ENCODE peak calls at places on chromosome 6, in seven cellular contexts. C is HepG2, Q is endodermal cell, A is GM23248, Y is H1, J is neural progenitor cell, G is PC-3. L is an unnamed sample.

GRCh38 chr6:48889429-48889828 is 573.6 kb downstream of the MMUT start:
- DNase-seq in C (no peak), Q (no peak), A (no peak), Y (no peak), J (no peak), G (no peak), L (no peak)

GRCh38 chr6:167092672-167093339 is 30.1 kb upstream of the CCR6 start:
- DNase-seq in C (no peak), Q (no peak), A (no peak), Y (no peak), J (no peak), G (no peak), L (no peak)

GRCh38 chr6:11586574-11586973 is 49.0 kb downstream of the TMEM170B start:
- DNase-seq in C (no peak), Q (peak; percentile 46), A (peak; percentile 93), Y (no peak), J (peak; percentile 21), G (peak; percentile 53), L (no peak)

GRCh38 chr6:109454483-109455160 is 950 bp downstream of the MICAL1 start:
- DNase-seq in C (no peak), Q (no peak), A (peak; percentile 69), Y (no peak), J (no peak), G (no peak), L (peak; percentile 85)

GRCh38 chr6:11271637-11272036 is 39.2 kb upstream of the NEDD9 start:
- DNase-seq in C (no peak), Q (no peak), A (peak; percentile 31), Y (no peak), J (no peak), G (no peak), L (no peak)

GRCh38 chr6:44478158-44478557 is 90.7 kb downstream of the CDC5L start:
- DNase-seq in C (no peak), Q (no peak), A (no peak), Y (no peak), J (no peak), G (no peak), L (no peak)

GRCh38 chr6:166375013-166375412 is 7.7 kb downstream of the MPC1 start:
- DNase-seq in C (no peak), Q (no peak), A (no peak), Y (no peak), J (no peak), G (no peak), L (no peak)

GRCh38 chr6:8749449-8749848 is 314.1 kb upstream of the SLC35B3 start:
- DNase-seq in C (no peak), Q (no peak), A (no peak), Y (no peak), J (no peak), G (no peak), L (no peak)

GRCh38 chr6:115091461-115091860 is 748.6 kb upstream of the HS3ST5 start:
- DNase-seq in C (no peak), Q (no peak), A (no peak), Y (no peak), J (no peak), G (no peak), L (no peak)

GRCh38 chr6:44258921-44259320 is 1.6 kb upstream of the SLC35B2 start:
- DNase-seq in C (no peak), Q (no peak), A (no peak), Y (no peak), J (no peak), G (no peak), L (no peak)

GRCh38 chr6:126618639-126619331 is 278.9 kb downstream of the CENPW start:
- DNase-seq in C (no peak), Q (no peak), A (no peak), Y (no peak), J (no peak), G (no peak), L (no peak)

GRCh38 chr6:117483004-117483644 is 650 bp downstream of the DCBLD1 start:
- DNase-seq in C (peak; percentile 74), Q (peak; percentile 85), A (peak; percentile 87), Y (peak; percentile 74), J (peak; percentile 86), G (peak; percentile 43), L (no peak)

GRCh38 chr6:14841901-14842421 is 403.9 kb upstream of the JARID2 start:
- DNase-seq in C (no peak), Q (no peak), A (peak; percentile 96), Y (no peak), J (no peak), G (peak; percentile 32), L (no peak)

GRCh38 chr6:139967497-139967896 is 593.0 kb upstream of the CITED2 start:
- DNase-seq in C (no peak), Q (no peak), A (peak; percentile 57), Y (no peak), J (no peak), G (no peak), L (no peak)

GRCh38 chr6:43159599-43159998 is 11.5 kb upstream of the SRF start:
- DNase-seq in C (no peak), Q (no peak), A (no peak), Y (no peak), J (no peak), G (no peak), L (no peak)

GRCh38 chr6:91436448-91436847 is 849.6 kb upstream of the MAP3K7 start:
- DNase-seq in C (no peak), Q (no peak), A (no peak), Y (no peak), J (no peak), G (no peak), L (no peak)
- H3K9ac ChIP-seq in C (no peak overlapping the region), Q (no peak overlapping the region), A (no peak overlapping the region), Y (no peak overlapping the region), J (no peak overlapping the region), G (no peak overlapping the region), L (no peak overlapping the region)

DNA sequence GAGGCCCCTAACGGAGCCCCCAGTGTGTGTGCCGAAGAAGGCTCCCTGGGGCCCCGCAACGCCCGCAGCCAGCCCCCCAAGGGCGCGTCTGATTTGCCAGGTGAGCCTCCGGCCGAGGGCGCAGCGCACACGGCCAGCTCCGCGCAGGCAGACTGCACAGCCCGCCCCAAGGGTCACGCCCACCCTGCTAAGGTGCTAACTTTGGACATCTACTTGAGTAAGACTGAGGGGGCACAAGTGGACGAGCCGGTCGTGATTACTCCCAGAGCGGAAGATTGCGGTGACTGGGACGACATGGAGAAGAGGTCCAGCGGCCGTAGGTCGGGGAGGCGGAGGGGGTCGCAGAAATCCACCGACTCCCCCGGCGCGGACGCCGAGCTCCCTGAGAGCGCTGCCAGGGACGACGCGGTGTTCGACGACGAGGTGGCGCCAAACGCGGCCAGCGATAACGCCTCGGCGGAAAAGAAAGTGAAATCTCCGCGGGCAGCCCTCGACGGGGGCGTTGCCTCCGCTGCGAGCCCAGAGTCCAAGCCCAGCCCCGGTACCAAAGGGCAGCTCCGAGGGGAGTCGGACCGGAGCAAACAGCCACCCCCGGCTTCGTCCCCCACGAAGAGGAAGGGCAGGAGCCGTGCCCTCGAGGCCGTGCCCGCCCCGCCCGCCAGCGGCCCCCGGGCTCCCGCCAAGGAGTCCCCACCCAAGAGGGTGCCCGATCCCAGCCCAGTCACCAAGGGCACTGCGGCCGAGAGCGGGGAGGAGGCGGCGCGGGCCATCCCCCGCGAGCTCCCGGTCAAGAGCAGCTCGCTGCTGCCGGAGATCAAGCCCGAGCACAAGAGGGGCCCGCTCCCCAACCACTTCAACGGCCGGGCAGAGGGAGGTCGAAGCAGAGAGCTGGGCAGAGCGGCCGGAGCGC is 117.0 kb downstream of the RTN4IP1 start:
- DNase-seq in C (peak; percentile 68), Q (peak; percentile 84), A (peak; percentile 82), Y (peak; percentile 79), J (peak; percentile 73), G (peak; percentile 58), L (peak; percentile 88)
- H3K9ac ChIP-seq in C (peak overlapping the region; percentile 83), Q (no peak overlapping the region), A (peak overlapping the region; percentile 76), Y (no peak overlapping the region), J (no peak overlapping the region), G (peak overlapping the region; percentile 91), L (peak overlapping the region; percentile 87)

GRCh38 chr6:74966712-74967111 is 239.1 kb downstream of the COL12A1 start:
- DNase-seq in C (no peak), Q (no peak), A (no peak), Y (no peak), J (no peak), G (no peak), L (no peak)
- H3K9ac ChIP-seq in C (no peak overlapping the region), Q (no peak overlapping the region), A (no peak overlapping the region), Y (no peak overlapping the region), J (no peak overlapping the region), G (no peak overlapping the region), L (no peak overlapping the region)

GRCh38 chr6:33198159-33198852 is 2.2 kb downstream of the RXRB start:
- DNase-seq in C (peak; percentile 94), Q (no peak), A (no peak), Y (no peak), J (no peak), G (no peak), L (no peak)
- H3K9ac ChIP-seq in C (peak overlapping the region; percentile 45), Q (no peak overlapping the region), A (peak overlapping the region; percentile 8), Y (no peak overlapping the region), J (no peak overlapping the region), G (no peak overlapping the region), L (peak overlapping the region; percentile 100)

GRCh38 chr6:53309059-53309896 is 39.5 kb downstream of the ELOVL5 start:
- DNase-seq in C (peak; percentile 56), Q (no peak), A (peak; percentile 54), Y (no peak), J (no peak), G (peak; percentile 34), L (peak; percentile 49)
- H3K9ac ChIP-seq in C (no peak overlapping the region), Q (no peak overlapping the region), A (no peak overlapping the region), Y (no peak overlapping the region), J (no peak overlapping the region), G (no peak overlapping the region), L (peak overlapping the region; percentile 9)

GRCh38 chr6:105136433-105137350 is 43.1 kb downstream of the POPDC3 start:
- DNase-seq in C (no peak), Q (peak; percentile 86), A (peak; percentile 81), Y (peak; percentile 78), J (peak; percentile 87), G (no peak), L (no peak)
- H3K9ac ChIP-seq in C (peak overlapping the region; percentile 54), Q (no peak overlapping the region), A (peak overlapping the region; percentile 79), Y (peak overlapping the region; percentile 14), J (no peak overlapping the region), G (no peak overlapping the region), L (no peak overlapping the region)

GRCh38 chr6:133129556-133129955 is 111.6 kb upstream of the EYA4 start:
- DNase-seq in C (no peak), Q (no peak), A (no peak), Y (no peak), J (no peak), G (peak; percentile 35), L (no peak)

GRCh38 chr6:133131621-133132020 is 109.5 kb upstream of the EYA4 start:
- DNase-seq in C (no peak), Q (no peak), A (peak; percentile 4), Y (no peak), J (no peak), G (no peak), L (no peak)

GRCh38 chr6:133132092-133132491 is 109.1 kb upstream of the EYA4 start:
- DNase-seq in C (no peak), Q (no peak), A (no peak), Y (no peak), J (no peak), G (peak; percentile 4), L (no peak)

GRCh38 chr6:133130863-133131262 is 110.3 kb upstream of the EYA4 start:
- DNase-seq in C (peak; percentile 62), Q (no peak), A (peak; percentile 52), Y (no peak), J (no peak), G (peak; percentile 95), L (no peak)

GRCh38 chr6:133132583-133132982 is 108.6 kb upstream of the EYA4 start:
- DNase-seq in C (no peak), Q (peak; percentile 49), A (no peak), Y (no peak), J (peak; percentile 21), G (no peak), L (no peak)
- H3K9ac ChIP-seq in C (no peak overlapping the region), Q (no peak overlapping the region), A (no peak overlapping the region), Y (no peak overlapping the region), J (no peak overlapping the region), G (no peak overlapping the region), L (no peak overlapping the region)

GRCh38 chr6:151757506-151757955 is 50.0 kb upstream of the ESR1 start:
- DNase-seq in C (peak; percentile 29), Q (no peak), A (no peak), Y (no peak), J (no peak), G (no peak), L (peak; percentile 75)
- H3K9ac ChIP-seq in C (no peak overlapping the region), Q (no peak overlapping the region), A (no peak overlapping the region), Y (no peak overlapping the region), J (no peak overlapping the region), G (no peak overlapping the region), L (peak overlapping the region; percentile 19)